ENCODE peak calls at places on chromosomes 12 and 14, in eight cellular contexts. U, L, N, S, M, V, E and F are unnamed samples.

GRCh38 chr12:54356951-54357356 is 7.3 kb downstream of the GPR84 start:
- DNase-seq in M (no peak), U (no peak), L (no peak), N (no peak), S (no peak), E (no peak), V (no peak), F (no peak)

GRCh38 chr14:67999693-68000384 is 180.3 kb downstream of the RAD51B start:
- DNase-seq in N (no peak), U (no peak), M (peak), E (peak), V (no peak), S (no peak), L (no peak), F (no peak)

GRCh38 chr14:34450958-34451357 is 11.1 kb downstream of the SPTSSA start:
- DNase-seq in V (no peak), S (no peak), L (no peak), N (no peak), U (no peak), M (no peak), E (no peak), F (no peak)

GRCh38 chr14:21526672-21527319 is 650 bp upstream of the SALL2 start:
- DNase-seq in S (no peak), N (no peak), L (no peak), U (no peak), M (no peak), E (no peak), V (no peak), F (no peak)

GRCh38 chr12:103905730-103906349 is 24.4 kb upstream of the HSP90B1 start:
- DNase-seq in U (no peak), L (no peak), V (no peak), S (no peak), N (no peak), E (no peak), M (no peak), F (no peak)

GRCh38 chr14:99619873-99620834 is 16.1 kb upstream of the CCDC85C start:
- DNase-seq in E (no peak), M (no peak), V (no peak), U (no peak), L (no peak), S (no peak), N (peak), F (no peak)

GRCh38 chr12:90290980-90291975 is 582.6 kb upstream of the ATP2B1 start:
- DNase-seq in V (no peak), L (peak), E (no peak), M (no peak), S (no peak), N (no peak), U (no peak), F (no peak)

GRCh38 chr12:4069046-4070010 is 196.1 kb upstream of the PARP11 start:
- DNase-seq in V (no peak), U (no peak), L (no peak), M (no peak), S (no peak), E (peak), N (no peak), F (no peak)

GRCh38 chr14:31572955-31573354 is 11.8 kb downstream of the NUBPL start:
- DNase-seq in V (no peak), S (no peak), U (no peak), L (no peak), M (no peak), E (no peak), N (no peak), F (no peak)

GRCh38 chr14:71373773-71374172 is 466.5 kb downstream of the PCNX1 start:
- DNase-seq in N (no peak), M (no peak), E (no peak), S (no peak), U (no peak), V (no peak), L (no peak), F (no peak)

GRCh38 chr14:80496090-80496489 is 284.8 kb upstream of the DIO2 start:
- DNase-seq in N (no peak), S (no peak), V (no peak), L (no peak), U (no peak), M (no peak), E (no peak), F (no peak)

GRCh38 chr12:6996040-6996441 is 22.2 kb downstream of the LPCAT3 start:
- DNase-seq in N (no peak), U (no peak), S (peak), L (no peak), E (peak), M (peak), V (no peak), F (no peak)

GRCh38 chr12:53791735-53792326 is 40.1 kb upstream of the CISTR start:
- DNase-seq in M (no peak), V (no peak), N (no peak), U (no peak), L (peak), S (no peak), E (no peak), F (peak)

GRCh38 chr14:71150737-71151136 is 243.5 kb downstream of the PCNX1 start:
- DNase-seq in V (no peak), M (no peak), U (no peak), S (no peak), L (no peak), E (no peak), N (no peak), F (no peak)

GRCh38 chr12:12116677-12117076 is 45.9 kb downstream of the BCL2L14 start:
- DNase-seq in N (no peak), U (no peak), V (no peak), E (no peak), L (no peak), M (no peak), S (no peak), F (no peak)

GRCh38 chr14:71320734-71321555 is 413.7 kb downstream of the PCNX1 start:
- DNase-seq in V (no peak), L (peak), E (peak), U (peak), S (no peak), M (peak), N (peak), F (no peak)

GRCh38 chr12:4809449-4810218 is 89.4 kb downstream of the GALNT8 start:
- DNase-seq in V (no peak), U (no peak), E (no peak), S (no peak), M (no peak), N (no peak), L (no peak), F (no peak)

GRCh38 chr14:53766106-53766505 is 190.5 kb downstream of the BMP4 start:
- DNase-seq in V (no peak), S (no peak), U (no peak), L (no peak), M (no peak), N (no peak), E (no peak), F (no peak)

GRCh38 chr14:89131004-89131750 is 285.9 kb downstream of the FOXN3 start:
- DNase-seq in M (no peak), N (no peak), S (peak), E (no peak), U (no peak), L (no peak), V (no peak), F (no peak)

GRCh38 chr12:25202139-25202538 is 7.1 kb downstream of the ETFRF1 start:
- DNase-seq in S (no peak), N (no peak), M (no peak), U (no peak), V (no peak), L (no peak), E (no peak), F (no peak)

GRCh38 chr14:37172024-37172869 is at the start of gene SLC25A21:
- DNase-seq in N (peak), S (peak), E (peak), L (peak), M (peak), U (no peak), V (peak), F (peak)

GRCh38 chr12:54040148-54040494 is 7.3 kb downstream of the HOXC5 start:
- DNase-seq in U (no peak), S (no peak), E (no peak), M (peak), V (no peak), L (peak), N (no peak), F (no peak)

GRCh38 chr12:12376636-12377448 is 20.0 kb downstream of the BORCS5 start:
- DNase-seq in N (no peak), L (no peak), E (peak), U (peak), M (peak), S (peak), V (no peak), F (no peak)

GRCh38 chr14:32654106-32654505 is 284.6 kb upstream of the NPAS3 start:
- DNase-seq in S (no peak), V (no peak), M (no peak), U (no peak), N (no peak), E (peak), L (no peak), F (no peak)

GRCh38 chr14:21436567-21437062 is 19.3 kb downstream of the CHD8 start:
- DNase-seq in S (no peak), N (no peak), V (no peak), E (no peak), U (no peak), L (no peak), M (no peak), F (no peak)

GRCh38 chr12:38771871-38772270 is 133.5 kb downstream of the CPNE8 start:
- DNase-seq in E (no peak), S (no peak), N (no peak), M (no peak), L (no peak), V (no peak), U (no peak), F (no peak)

GRCh38 chr12:45918818-45919217 is 71.6 kb downstream of the SCAF11 start:
- DNase-seq in N (no peak), L (no peak), E (peak), M (no peak), U (no peak), V (no peak), S (no peak), F (no peak)

GRCh38 chr14:104632781-104633180 is 28.2 kb upstream of the TMEM179 start:
- DNase-seq in S (no peak), V (no peak), U (no peak), M (no peak), E (no peak), N (no peak), L (no peak), F (no peak)

GRCh38 chr14:104091927-104092771 is 6.6 kb downstream of the ASPG start:
- DNase-seq in U (no peak), N (peak), M (no peak), S (no peak), L (no peak), E (no peak), V (no peak), F (no peak)